ENCODE peak calls at places on chromosomes 11 and 22, in nine cellular contexts. J is mammary epithelial cell, C is heart right ventricle, Z is Peyer's patch, S is suprapubic skin, U is psoas muscle, Y is neural progenitor cell, A is uterus, N is PC-3. H is an unnamed sample.

GRCh38 chr11:118928870-118929495 is 3.3 kb upstream of the BCL9L start:
- DNase-seq in J (peak; percentile 55), C (peak; percentile 78), Z (no peak), S (peak; percentile 86), U (peak; percentile 59), Y (no peak), A (no peak), N (peak; percentile 71), H (peak; percentile 62)

GRCh38 chr11:26149585-26149984 is 182.3 kb upstream of the ANO3 start:
- DNase-seq in J (no peak), C (no peak), Z (no peak), S (no peak), U (peak; percentile 10), Y (no peak), A (no peak), N (no peak), H (no peak)

GRCh38 chr11:132335311-132335710 is 964.9 kb downstream of the NTM start:
- DNase-seq in J (no peak), C (no peak), Z (no peak), S (no peak), U (no peak), Y (no peak), A (no peak), N (no peak), H (no peak)

GRCh38 chr22:29079218-29079901 is 6.5 kb downstream of the KREMEN1 start:
- DNase-seq in J (no peak), C (no peak), Z (peak; percentile 55), S (no peak), U (no peak), Y (no peak), A (no peak), N (peak; percentile 51), H (no peak)

GRCh38 chr11:118437046-118437735 is 899 bp downstream of the KMT2A start:
- DNase-seq in J (peak; percentile 59), C (peak; percentile 39), Z (peak; percentile 65), S (peak; percentile 79), U (peak; percentile 36), Y (peak; percentile 81), A (peak; percentile 69), N (peak; percentile 54), H (no peak)

GRCh38 chr11:70372076-70372475 is 26.3 kb upstream of the CTTN start:
- DNase-seq in J (no peak), C (no peak), Z (no peak), S (no peak), U (no peak), Y (no peak), A (no peak), N (no peak), H (no peak)

GRCh38 chr11:35515224-35515623 is 10.2 kb downstream of the PAMR1 start:
- DNase-seq in J (peak; percentile 93), C (no peak), Z (no peak), S (no peak), U (no peak), Y (no peak), A (peak; percentile 47), N (no peak), H (no peak)

GRCh38 chr11:69367211-69367964 is 73.4 kb downstream of the MYEOV start:
- DNase-seq in J (no peak), C (peak; percentile 1), Z (peak; percentile 39), S (no peak), U (no peak), Y (no peak), A (no peak), N (peak; percentile 77), H (no peak)

GRCh38 chr11:47060807-47061206 is 115.9 kb downstream of the ARFGAP2 start:
- DNase-seq in J (no peak), C (no peak), Z (no peak), S (no peak), U (no peak), Y (no peak), A (no peak), N (peak; percentile 4), H (no peak)

GRCh38 chr11:112748713-112749481 is 212.3 kb upstream of the NCAM1 start:
- DNase-seq in J (no peak), C (no peak), Z (no peak), S (no peak), U (no peak), Y (no peak), A (peak; percentile 54), N (no peak), H (no peak)

GRCh38 chr22:37259540-37260029 is 15.5 kb upstream of the RAC2 start:
- DNase-seq in J (peak; percentile 49), C (no peak), Z (peak; percentile 61), S (no peak), U (no peak), Y (peak; percentile 72), A (no peak), N (peak; percentile 63), H (peak; percentile 31)

GRCh38 chr11:61618991-61619390 is 38.1 kb upstream of the SYT7 start:
- DNase-seq in J (no peak), C (no peak), Z (no peak), S (no peak), U (no peak), Y (no peak), A (no peak), N (no peak), H (no peak)

GRCh38 chr11:61613711-61614254 is 32.9 kb upstream of the SYT7 start:
- DNase-seq in J (no peak), C (no peak), Z (no peak), S (no peak), U (no peak), Y (no peak), A (no peak), N (no peak), H (no peak)

GRCh38 chr11:61617515-61617914 is 36.6 kb upstream of the SYT7 start:
- DNase-seq in J (no peak), C (no peak), Z (no peak), S (no peak), U (no peak), Y (no peak), A (no peak), N (peak; percentile 65), H (no peak)

GRCh38 chr11:61619827-61620226 is 39.0 kb upstream of the SYT7 start:
- DNase-seq in J (no peak), C (no peak), Z (no peak), S (no peak), U (no peak), Y (no peak), A (no peak), N (no peak), H (no peak)

GRCh38 chr11:61616443-61616842 is 35.6 kb upstream of the SYT7 start:
- DNase-seq in J (peak; percentile 68), C (no peak), Z (no peak), S (no peak), U (no peak), Y (no peak), A (no peak), N (peak; percentile 69), H (no peak)
- H3K27ac ChIP-seq in J (peak overlapping the region; percentile 56), C (no peak overlapping the region), Z (no peak overlapping the region), S (no peak overlapping the region), U (no peak overlapping the region), Y (no peak overlapping the region), A (no peak overlapping the region), N (peak overlapping the region; percentile 39), H (no peak overlapping the region)

DNA sequence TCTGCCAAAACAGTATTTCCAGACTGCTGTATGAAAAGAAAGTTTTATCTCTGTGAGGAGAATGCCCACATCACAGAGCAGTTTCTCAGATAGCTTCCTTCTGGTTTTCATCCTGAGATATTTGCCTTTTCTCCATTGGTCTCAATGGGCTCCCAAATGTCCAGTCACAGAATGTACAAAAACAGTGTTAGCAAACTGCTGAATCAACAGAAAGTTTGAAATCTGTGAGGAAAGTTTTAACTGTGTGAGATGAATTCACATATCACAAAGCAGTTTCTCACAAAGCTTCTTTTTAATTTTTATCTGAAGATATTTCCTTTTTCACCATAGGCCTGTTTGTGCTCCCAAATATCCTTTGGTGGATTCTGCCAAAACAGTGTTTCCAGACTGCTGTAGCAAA is 207.2 kb upstream of the TRIM48 start:
- DNase-seq in J (no peak), C (no peak), Z (no peak), S (no peak), U (no peak), Y (no peak), A (no peak), N (no peak), H (no peak)
- H3K9me3 ChIP-seq in J (peaks cover 26% of the 10 kb centered on the region), C (peaks cover 65% of the 10 kb centered on the region), Z (no peaks in the 10 kb centered on the region), S (peaks cover 58% of the 10 kb centered on the region), U (peaks cover 49% of the 10 kb centered on the region), Y (peaks cover 89% of the 10 kb centered on the region), A (no peaks in the 10 kb centered on the region), N (peaks cover 90% of the 10 kb centered on the region), H (no peaks in the 10 kb centered on the region)

DNA sequence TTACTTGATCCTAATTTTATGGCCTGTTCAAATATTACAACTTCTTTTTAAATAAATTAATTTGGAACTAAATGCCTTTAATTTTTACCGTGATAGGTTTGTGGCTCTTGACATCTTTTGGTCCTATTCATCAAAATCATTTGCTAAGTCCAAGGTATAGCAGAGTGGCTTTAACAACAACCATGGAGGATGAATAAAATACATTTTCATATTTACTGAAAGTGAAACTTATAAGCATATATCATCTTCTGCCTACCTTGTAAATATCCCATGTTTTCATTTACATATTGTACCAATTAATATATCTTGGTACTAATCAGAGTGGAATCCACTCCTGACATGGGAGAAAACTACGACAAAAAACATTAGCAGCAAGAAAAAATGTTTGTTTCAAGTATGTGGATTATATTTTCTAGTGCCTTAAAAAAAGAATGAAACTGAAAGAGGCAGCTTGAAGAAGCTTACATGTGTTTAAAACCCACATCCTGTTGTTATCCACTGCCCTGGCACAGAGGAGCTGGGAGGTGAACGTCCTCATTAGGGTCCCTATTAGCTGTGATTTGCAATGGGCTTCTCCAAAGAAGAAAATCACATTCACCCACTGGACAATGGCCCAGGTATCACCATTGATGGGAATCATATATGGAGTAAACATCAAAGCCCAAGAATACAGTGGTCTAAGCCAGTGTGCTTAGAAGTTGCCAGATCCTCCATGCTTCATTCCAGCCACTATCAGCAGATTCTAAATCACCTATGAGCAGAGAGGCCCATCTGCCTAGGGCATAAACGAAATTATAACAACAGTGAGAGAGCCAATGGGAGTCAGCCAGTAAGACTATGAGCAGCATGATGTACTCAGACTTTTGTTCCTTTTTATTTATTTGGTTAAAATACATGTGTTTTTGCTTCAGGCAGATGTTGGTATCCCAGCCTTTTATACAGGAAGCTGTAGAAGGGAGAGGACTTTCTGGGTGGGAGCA is 84.7 kb downstream of the MAML2 start:
- DNase-seq in J (no peak), C (no peak), Z (peak; percentile 77), S (no peak), U (no peak), Y (no peak), A (no peak), N (no peak), H (no peak)
- H3K27ac ChIP-seq in J (peak overlapping the region; percentile 53), C (peak overlapping the region; percentile 59), Z (peak overlapping the region; percentile 67), S (peak overlapping the region; percentile 72), U (peak overlapping the region; percentile 46), Y (no peak overlapping the region), A (peak overlapping the region; percentile 6), N (peak overlapping the region; percentile 81), H (peak overlapping the region; percentile 64)

DNA sequence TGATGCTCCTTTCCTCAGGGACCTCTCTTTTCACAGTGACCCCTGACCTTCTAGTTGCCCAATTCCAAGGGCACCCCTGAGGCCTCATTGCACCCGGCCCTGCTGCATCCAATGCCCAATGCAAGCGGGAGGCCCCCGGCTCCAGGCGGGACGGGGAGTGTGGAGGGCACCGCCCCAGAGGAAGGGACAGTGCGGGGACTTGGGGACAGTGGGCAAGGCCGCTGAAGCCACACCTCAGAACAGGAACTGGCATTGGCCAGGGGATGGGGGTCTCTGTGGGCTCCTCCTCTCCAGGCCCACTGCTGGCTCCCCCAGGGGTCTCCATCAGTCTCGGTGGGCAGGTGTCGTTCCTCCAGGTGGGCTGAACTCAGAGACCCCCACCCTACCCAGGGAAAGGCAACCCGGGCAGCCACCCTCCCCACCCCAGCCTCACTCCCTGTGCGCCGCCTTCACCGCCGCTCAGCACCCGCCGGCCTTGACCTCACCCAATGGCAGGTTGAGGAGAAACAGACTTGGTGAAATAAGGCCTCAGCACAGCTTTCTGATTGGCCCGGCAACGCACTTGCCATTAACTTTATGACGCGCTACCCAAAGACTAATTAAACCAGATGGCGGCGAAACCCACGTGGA is 1312.0 kb downstream of the BRD1 start:
- DNase-seq in J (no peak), C (no peak), Z (no peak), S (no peak), U (no peak), Y (no peak), A (no peak), N (no peak), H (peak; percentile 75)
- H3K9me3 ChIP-seq in J (peaks cover 34% of the 10 kb centered on the region), C (no peaks in the 10 kb centered on the region), Z (no peaks in the 10 kb centered on the region), S (no peaks in the 10 kb centered on the region), U (no peaks in the 10 kb centered on the region), Y (no peaks in the 10 kb centered on the region), A (no peaks in the 10 kb centered on the region), N (no peaks in the 10 kb centered on the region), H (no peaks in the 10 kb centered on the region)